ENCODE peak calls at places on chromosomes 6 and 20, in seven cellular contexts. One of them, this sample, is unnamed.

GRCh38 chr6:124770131-124770530 is 192.1 kb upstream of the RNF217 start:
- DNase-seq in H1: no peak
- DNase-seq in IMR-90: no peak
- DNase-seq in A549: no peak
- DNase-seq in K562: no peak
- DNase-seq in HepG2: no peak
- DNase-seq in HCT116: no peak
- DNase-seq in this sample: no peak

GRCh38 chr6:154882107-154882506 is 113.0 kb upstream of the TIAM2 start:
- DNase-seq in A549: no peak
- DNase-seq in H1: no peak
- DNase-seq in HepG2: no peak
- DNase-seq in K562: no peak
- DNase-seq in HCT116: no peak
- DNase-seq in IMR-90: peak
- DNase-seq in this sample: no peak

GRCh38 chr20:38210741-38211140 is 45.7 kb upstream of the TGM2 start:
- DNase-seq in HCT116: no peak
- DNase-seq in A549: no peak
- DNase-seq in IMR-90: peak
- DNase-seq in H1: no peak
- DNase-seq in K562: peak
- DNase-seq in HepG2: no peak
- DNase-seq in this sample: no peak

GRCh38 chr6:160013987-160014868 is 45.3 kb downstream of the IGF2R start:
- DNase-seq in H1: no peak
- DNase-seq in A549: no peak
- DNase-seq in HCT116: no peak
- DNase-seq in K562: no peak
- DNase-seq in IMR-90: peak
- DNase-seq in HepG2: peak
- DNase-seq in this sample: no peak

GRCh38 chr6:84135291-84135690 is 92.2 kb downstream of the CEP162 start:
- DNase-seq in HepG2: no peak
- DNase-seq in HCT116: no peak
- DNase-seq in K562: no peak
- DNase-seq in IMR-90: no peak
- DNase-seq in A549: no peak
- DNase-seq in H1: no peak
- DNase-seq in this sample: no peak

GRCh38 chr6:87682310-87682709 is 19.7 kb downstream of the AKIRIN2 start:
- DNase-seq in IMR-90: no peak
- DNase-seq in HCT116: no peak
- DNase-seq in K562: no peak
- DNase-seq in H1: no peak
- DNase-seq in HepG2: no peak
- DNase-seq in A549: no peak
- DNase-seq in this sample: no peak

GRCh38 chr6:107560657-107561056 is 70.7 kb downstream of the SOBP start:
- DNase-seq in K562: no peak
- DNase-seq in HepG2: no peak
- DNase-seq in HCT116: no peak
- DNase-seq in IMR-90: peak
- DNase-seq in A549: no peak
- DNase-seq in H1: no peak
- DNase-seq in this sample: no peak

GRCh38 chr6:11241793-11242201 is 9.3 kb upstream of the NEDD9 start:
- DNase-seq in K562: peak
- DNase-seq in A549: no peak
- DNase-seq in HCT116: no peak
- DNase-seq in H1: peak
- DNase-seq in IMR-90: no peak
- DNase-seq in HepG2: peak
- DNase-seq in this sample: no peak

GRCh38 chr20:63980317-63980805 is 571 bp upstream of the PRPF6 start:
- DNase-seq in IMR-90: no peak
- DNase-seq in HCT116: no peak
- DNase-seq in HepG2: peak
- DNase-seq in K562: no peak
- DNase-seq in A549: no peak
- DNase-seq in H1: no peak
- DNase-seq in this sample: no peak

GRCh38 chr6:53956068-53956711 is 155.1 kb upstream of the MLIP start:
- DNase-seq in IMR-90: peak
- DNase-seq in K562: peak
- DNase-seq in HCT116: peak
- DNase-seq in HepG2: peak
- DNase-seq in A549: peak
- DNase-seq in H1: peak
- DNase-seq in this sample: peak

GRCh38 chr20:56621730-56622129 is 7.4 kb upstream of the TFAP2C start:
- DNase-seq in HCT116: no peak
- DNase-seq in A549: no peak
- DNase-seq in K562: no peak
- DNase-seq in H1: no peak
- DNase-seq in HepG2: no peak
- DNase-seq in IMR-90: no peak
- DNase-seq in this sample: no peak

GRCh38 chr20:433300-433975 is 25.3 kb downstream of the RBCK1 start:
- DNase-seq in IMR-90: no peak
- DNase-seq in K562: no peak
- DNase-seq in HCT116: no peak
- DNase-seq in H1: no peak
- DNase-seq in HepG2: no peak
- DNase-seq in A549: no peak
- DNase-seq in this sample: peak

GRCh38 chr6:146582857-146583256 is 15.9 kb upstream of the ADGB start:
- DNase-seq in H1: no peak
- DNase-seq in K562: no peak
- DNase-seq in IMR-90: peak
- DNase-seq in A549: no peak
- DNase-seq in HepG2: no peak
- DNase-seq in HCT116: no peak
- DNase-seq in this sample: no peak

GRCh38 chr6:17101422-17102257 is at the start of gene STMND1:
- DNase-seq in H1: no peak
- DNase-seq in IMR-90: peak
- DNase-seq in A549: peak
- DNase-seq in K562: no peak
- DNase-seq in HepG2: no peak
- DNase-seq in HCT116: no peak
- DNase-seq in this sample: no peak

GRCh38 chr6:1625352-1625773 is 15.6 kb downstream of the FOXC1 start:
- DNase-seq in HCT116: no peak
- DNase-seq in A549: no peak
- DNase-seq in H1: no peak
- DNase-seq in IMR-90: peak
- DNase-seq in K562: no peak
- DNase-seq in HepG2: no peak
- DNase-seq in this sample: no peak

GRCh38 chr6:43290905-43291355 is 7.1 kb upstream of the SLC22A7 start:
- DNase-seq in HCT116: no peak
- DNase-seq in IMR-90: no peak
- DNase-seq in H1: no peak
- DNase-seq in K562: no peak
- DNase-seq in HepG2: peak
- DNase-seq in A549: no peak
- DNase-seq in this sample: no peak

DNA sequence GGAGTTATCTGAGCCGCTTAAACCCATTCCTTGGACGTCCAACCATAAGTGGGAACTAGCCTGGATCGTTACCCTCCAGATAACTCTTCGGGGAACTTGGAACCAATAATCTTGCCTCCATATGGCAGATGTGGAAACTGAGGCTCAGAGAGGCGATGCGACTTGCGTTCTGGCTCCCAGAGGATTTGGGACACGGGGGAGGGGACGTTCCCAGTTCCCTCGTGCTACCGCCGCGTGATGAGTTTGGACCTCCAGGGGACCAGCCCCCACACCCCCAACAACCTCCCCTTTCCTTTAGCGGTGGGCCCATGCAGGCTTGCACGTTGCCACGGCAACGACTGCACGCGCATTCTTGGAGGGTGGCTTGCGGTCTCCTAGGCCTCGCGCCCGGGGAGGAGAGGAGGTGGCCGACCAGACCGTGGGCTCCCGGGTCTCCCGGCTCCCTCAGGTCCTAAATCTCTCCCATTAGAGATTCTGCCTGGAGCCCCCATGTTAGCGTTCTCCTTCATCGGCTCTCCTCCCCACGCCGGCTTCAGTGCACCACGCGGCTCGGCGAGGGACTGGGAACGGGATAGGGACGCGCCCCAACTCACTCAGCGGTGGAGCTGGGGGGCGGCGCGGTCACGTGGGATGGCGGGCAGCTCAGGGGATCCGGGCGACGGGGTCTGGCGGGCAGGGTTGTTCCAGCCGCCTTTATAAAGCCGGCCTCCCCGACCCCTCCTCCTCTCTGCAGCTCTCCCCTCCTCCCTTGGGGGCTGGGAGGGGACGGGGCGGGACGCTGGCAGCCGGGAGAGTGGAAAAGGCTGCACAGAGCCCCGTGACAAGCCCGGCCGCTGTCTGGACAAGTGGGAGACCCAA is at the start of gene PLTP:
- DNase-seq in HCT116: no peak
- DNase-seq in H1: no peak
- DNase-seq in K562: peak
- DNase-seq in IMR-90: peak
- DNase-seq in HepG2: no peak
- DNase-seq in A549: no peak
- DNase-seq in this sample: no peak
- TF ChIP-seq CEBPB in HCT116: no peak
- TF ChIP-seq CEBPB in H1: no peak
- TF ChIP-seq CEBPB in K562: no peak
- TF ChIP-seq CEBPB in IMR-90: no peak
- TF ChIP-seq CEBPB in HepG2: no peak
- TF ChIP-seq CEBPB in A549: no peak
- TF ChIP-seq CEBPB in this sample: no peak

DNA sequence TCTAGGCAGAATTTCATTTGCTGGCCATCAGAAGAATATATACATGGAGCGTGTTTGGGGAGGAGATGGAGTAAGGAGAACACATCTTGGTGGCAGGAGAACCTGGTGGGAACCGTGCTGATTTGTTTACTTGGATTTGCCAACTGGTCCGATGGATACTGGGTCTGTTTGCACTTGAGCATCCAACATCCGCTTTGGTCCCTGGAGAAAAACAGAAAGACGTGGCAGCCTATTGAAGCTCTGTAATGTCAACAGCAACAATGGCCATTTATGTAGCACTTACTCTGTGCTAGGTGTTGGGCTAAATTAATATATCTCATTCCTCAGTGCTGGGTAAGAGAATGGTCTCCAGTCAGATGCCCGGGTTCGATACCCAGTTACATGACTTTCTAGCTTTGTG is 125.6 kb downstream of the BCAS1 start:
- DNase-seq in H1: no peak
- DNase-seq in K562: no peak
- DNase-seq in HCT116: no peak
- DNase-seq in IMR-90: no peak
- DNase-seq in HepG2: no peak
- DNase-seq in A549: no peak
- DNase-seq in this sample: no peak
- TF ChIP-seq CEBPB in H1: no peak
- TF ChIP-seq CEBPB in K562: no peak
- TF ChIP-seq CEBPB in HCT116: no peak
- TF ChIP-seq CEBPB in IMR-90: no peak
- TF ChIP-seq CEBPB in HepG2: no peak
- TF ChIP-seq CEBPB in A549: no peak
- TF ChIP-seq CEBPB in this sample: no peak

GRCh38 chr20:45044084-45044573 is 56.8 kb downstream of the KCNS1 start:
- DNase-seq in K562: peak
- DNase-seq in HepG2: peak
- DNase-seq in A549: peak
- DNase-seq in IMR-90: peak
- DNase-seq in H1: peak
- DNase-seq in HCT116: peak
- DNase-seq in this sample: no peak
- TF ChIP-seq CEBPB in K562: no peak
- TF ChIP-seq CEBPB in HepG2: no peak
- TF ChIP-seq CEBPB in A549: no peak
- TF ChIP-seq CEBPB in IMR-90: no peak
- TF ChIP-seq CEBPB in H1: no peak
- TF ChIP-seq CEBPB in HCT116: no peak
- TF ChIP-seq CEBPB in this sample: no peak

GRCh38 chr6:47083586-47084047 is 41.5 kb upstream of the ADGRF1 start:
- DNase-seq in HCT116: no peak
- DNase-seq in IMR-90: peak
- DNase-seq in HepG2: peak
- DNase-seq in K562: no peak
- DNase-seq in H1: no peak
- DNase-seq in A549: no peak
- DNase-seq in this sample: no peak
- TF ChIP-seq CEBPB in HCT116: no peak
- TF ChIP-seq CEBPB in IMR-90: no peak
- TF ChIP-seq CEBPB in HepG2: peak
- TF ChIP-seq CEBPB in K562: no peak
- TF ChIP-seq CEBPB in H1: no peak
- TF ChIP-seq CEBPB in A549: no peak
- TF ChIP-seq CEBPB in this sample: no peak

DNA sequence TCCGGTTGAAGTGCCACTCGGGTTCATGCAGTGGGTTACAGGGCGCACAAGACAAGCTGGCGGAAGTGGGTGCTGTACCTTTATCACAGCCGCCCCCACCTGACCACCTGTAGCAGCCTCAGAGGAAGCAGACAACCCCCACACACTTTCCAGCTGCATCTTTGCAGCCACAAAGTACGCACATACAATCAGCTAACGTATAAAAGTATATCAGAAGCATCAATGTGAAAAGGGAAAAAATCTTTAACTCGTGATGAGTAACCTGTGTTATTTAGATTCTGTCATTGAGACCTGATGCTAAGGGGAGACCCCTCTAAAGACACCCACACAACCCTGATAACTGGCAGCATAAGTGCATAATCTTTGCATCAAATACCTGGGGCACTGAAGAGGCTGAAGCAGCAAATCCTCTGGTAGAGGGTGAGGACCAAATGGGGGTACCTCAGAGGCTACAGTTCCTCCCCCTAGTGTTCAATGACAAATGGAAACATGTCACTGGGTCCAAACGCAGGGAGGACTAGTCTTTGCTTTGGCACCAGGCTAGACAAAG is 22.1 kb downstream of the BACH2 start:
- DNase-seq in HCT116: no peak
- DNase-seq in K562: no peak
- DNase-seq in IMR-90: no peak
- DNase-seq in HepG2: no peak
- DNase-seq in H1: no peak
- DNase-seq in A549: no peak
- DNase-seq in this sample: no peak
- TF ChIP-seq CEBPB in HCT116: no peak
- TF ChIP-seq CEBPB in K562: no peak
- TF ChIP-seq CEBPB in IMR-90: no peak
- TF ChIP-seq CEBPB in HepG2: no peak
- TF ChIP-seq CEBPB in H1: no peak
- TF ChIP-seq CEBPB in A549: no peak
- TF ChIP-seq CEBPB in this sample: no peak

GRCh38 chr20:33277471-33278441 is 5.3 kb upstream of the BPIFB1 start:
- DNase-seq in K562: no peak
- DNase-seq in H1: no peak
- DNase-seq in A549: no peak
- DNase-seq in HepG2: peak
- DNase-seq in HCT116: no peak
- DNase-seq in IMR-90: no peak
- DNase-seq in this sample: no peak
- TF ChIP-seq CEBPB in K562: no peak
- TF ChIP-seq CEBPB in H1: no peak
- TF ChIP-seq CEBPB in A549: no peak
- TF ChIP-seq CEBPB in HepG2: no peak
- TF ChIP-seq CEBPB in HCT116: no peak
- TF ChIP-seq CEBPB in IMR-90: no peak
- TF ChIP-seq CEBPB in this sample: no peak